ENCODE peak calls at places on chromosome 11, in six cellular contexts. One of them, this sample, is unnamed.
A peak's percentile ranks its signal among the peaks of the same experiment; 100 is the strongest.

GRCh38 chr11:130399196-130399595 is 29.2 kb downstream of the ADAMTS8 start:
- DNase-seq in sigmoid colon: no peak
- DNase-seq in AG10803: no peak
- DNase-seq in fibroblast of lung: no peak
- DNase-seq in epithelial cell of esophagus: no peak
- DNase-seq in astrocyte of the spinal cord: no peak
- DNase-seq in this sample: no peak

GRCh38 chr11:130582176-130582575 is 133.7 kb downstream of the ADAMTS15 start:
- DNase-seq in astrocyte of the spinal cord: no peak
- DNase-seq in AG10803: no peak
- DNase-seq in epithelial cell of esophagus: no peak
- DNase-seq in sigmoid colon: no peak
- DNase-seq in fibroblast of lung: no peak
- DNase-seq in this sample: no peak

GRCh38 chr11:32115406-32115805 is 24.5 kb downstream of the RCN1 start:
- DNase-seq in epithelial cell of esophagus: no peak
- DNase-seq in sigmoid colon: no peak
- DNase-seq in fibroblast of lung: no peak
- DNase-seq in AG10803: no peak
- DNase-seq in astrocyte of the spinal cord: no peak
- DNase-seq in this sample: no peak

GRCh38 chr11:111531687-111532364 is 8.7 kb upstream of the LAYN start:
- DNase-seq in fibroblast of lung: peak; percentile 94
- DNase-seq in sigmoid colon: no peak
- DNase-seq in AG10803: peak; percentile 88
- DNase-seq in epithelial cell of esophagus: peak; percentile 97
- DNase-seq in astrocyte of the spinal cord: peak; percentile 89
- DNase-seq in this sample: peak; percentile 93

GRCh38 chr11:24348908-24349307 is 147.9 kb upstream of the LUZP2 start:
- DNase-seq in AG10803: no peak
- DNase-seq in sigmoid colon: no peak
- DNase-seq in astrocyte of the spinal cord: no peak
- DNase-seq in fibroblast of lung: no peak
- DNase-seq in epithelial cell of esophagus: no peak
- DNase-seq in this sample: no peak

GRCh38 chr11:75262961-75263852 is 22.6 kb downstream of the TPBGL start:
- DNase-seq in fibroblast of lung: no peak
- DNase-seq in sigmoid colon: peak; percentile 65
- DNase-seq in AG10803: no peak
- DNase-seq in epithelial cell of esophagus: no peak
- DNase-seq in astrocyte of the spinal cord: no peak
- DNase-seq in this sample: no peak

GRCh38 chr11:763073-763463 is 14.2 kb downstream of the GATD1 start:
- DNase-seq in AG10803: no peak
- DNase-seq in fibroblast of lung: no peak
- DNase-seq in epithelial cell of esophagus: peak; percentile 80
- DNase-seq in sigmoid colon: no peak
- DNase-seq in astrocyte of the spinal cord: no peak
- DNase-seq in this sample: no peak

GRCh38 chr11:120613264-120614226 is 102.0 kb downstream of the GRIK4 start:
- DNase-seq in AG10803: no peak
- DNase-seq in fibroblast of lung: no peak
- DNase-seq in sigmoid colon: no peak
- DNase-seq in epithelial cell of esophagus: no peak
- DNase-seq in astrocyte of the spinal cord: no peak
- DNase-seq in this sample: no peak

GRCh38 chr11:121932646-121933185 is 183.3 kb downstream of the BLID start:
- DNase-seq in fibroblast of lung: peak; percentile 32
- DNase-seq in AG10803: no peak
- DNase-seq in sigmoid colon: no peak
- DNase-seq in epithelial cell of esophagus: no peak
- DNase-seq in astrocyte of the spinal cord: no peak
- DNase-seq in this sample: no peak

GRCh38 chr11:118287006-118287405 is 17.5 kb upstream of the CD3E start:
- DNase-seq in fibroblast of lung: peak; percentile 32
- DNase-seq in AG10803: peak; percentile 16
- DNase-seq in epithelial cell of esophagus: peak; percentile 62
- DNase-seq in sigmoid colon: no peak
- DNase-seq in astrocyte of the spinal cord: peak; percentile 17
- DNase-seq in this sample: no peak

GRCh38 chr11:103035656-103036434 is 56.1 kb downstream of the DCUN1D5 start:
- DNase-seq in sigmoid colon: no peak
- DNase-seq in AG10803: peak; percentile 83
- DNase-seq in epithelial cell of esophagus: peak; percentile 77
- DNase-seq in fibroblast of lung: peak; percentile 83
- DNase-seq in astrocyte of the spinal cord: peak; percentile 84
- DNase-seq in this sample: peak; percentile 94

GRCh38 chr11:45374130-45374529 is 88.0 kb upstream of the SYT13 start:
- DNase-seq in astrocyte of the spinal cord: no peak
- DNase-seq in epithelial cell of esophagus: no peak
- DNase-seq in fibroblast of lung: no peak
- DNase-seq in AG10803: no peak
- DNase-seq in sigmoid colon: no peak
- DNase-seq in this sample: no peak

GRCh38 chr11:76296731-76297130 is 84.2 kb downstream of the THAP12 start:
- DNase-seq in fibroblast of lung: no peak
- DNase-seq in astrocyte of the spinal cord: no peak
- DNase-seq in sigmoid colon: no peak
- DNase-seq in AG10803: no peak
- DNase-seq in epithelial cell of esophagus: no peak
- DNase-seq in this sample: no peak

GRCh38 chr11:119206512-119207299 is 567 bp downstream of the CBL start:
- DNase-seq in AG10803: no peak
- DNase-seq in astrocyte of the spinal cord: no peak
- DNase-seq in fibroblast of lung: peak; percentile 24
- DNase-seq in epithelial cell of esophagus: peak; percentile 24
- DNase-seq in sigmoid colon: peak; percentile 77
- DNase-seq in this sample: peak; percentile 21

GRCh38 chr11:6249822-6250555 is 9.6 kb upstream of the CCKBR start:
- DNase-seq in epithelial cell of esophagus: peak; percentile 89
- DNase-seq in sigmoid colon: no peak
- DNase-seq in fibroblast of lung: peak; percentile 87
- DNase-seq in AG10803: peak; percentile 80
- DNase-seq in astrocyte of the spinal cord: peak; percentile 77
- DNase-seq in this sample: peak; percentile 68

GRCh38 chr11:102111011-102111786 is 952 bp downstream of the YAP1 start:
- DNase-seq in AG10803: peak; percentile 80
- DNase-seq in sigmoid colon: peak; percentile 89
- DNase-seq in astrocyte of the spinal cord: peak; percentile 88
- DNase-seq in epithelial cell of esophagus: peak; percentile 80
- DNase-seq in fibroblast of lung: peak; percentile 84
- DNase-seq in this sample: peak; percentile 92

GRCh38 chr11:8624698-8625097 is 30.7 kb upstream of the STK33 start:
- DNase-seq in epithelial cell of esophagus: no peak
- DNase-seq in fibroblast of lung: no peak
- DNase-seq in AG10803: no peak
- DNase-seq in astrocyte of the spinal cord: no peak
- DNase-seq in sigmoid colon: no peak
- DNase-seq in this sample: no peak

GRCh38 chr11:2470495-2470894 is 25.7 kb downstream of the KCNQ1 start:
- DNase-seq in AG10803: no peak
- DNase-seq in epithelial cell of esophagus: no peak
- DNase-seq in fibroblast of lung: no peak
- DNase-seq in sigmoid colon: no peak
- DNase-seq in astrocyte of the spinal cord: no peak
- DNase-seq in this sample: no peak

GRCh38 chr11:66864924-66865697 is 8.2 kb downstream of the LRFN4 start:
- DNase-seq in fibroblast of lung: no peak
- DNase-seq in astrocyte of the spinal cord: no peak
- DNase-seq in epithelial cell of esophagus: no peak
- DNase-seq in sigmoid colon: no peak
- DNase-seq in AG10803: no peak
- DNase-seq in this sample: no peak

GRCh38 chr11:61108847-61109585 is 6.7 kb downstream of the CD5 start:
- DNase-seq in AG10803: no peak
- DNase-seq in sigmoid colon: no peak
- DNase-seq in astrocyte of the spinal cord: no peak
- DNase-seq in fibroblast of lung: no peak
- DNase-seq in epithelial cell of esophagus: no peak
- DNase-seq in this sample: no peak

GRCh38 chr11:2538951-2539735 is 94.3 kb downstream of the KCNQ1 start:
- DNase-seq in AG10803: no peak
- DNase-seq in sigmoid colon: peak; percentile 46
- DNase-seq in fibroblast of lung: no peak
- DNase-seq in epithelial cell of esophagus: no peak
- DNase-seq in astrocyte of the spinal cord: no peak
- DNase-seq in this sample: no peak

DNA sequence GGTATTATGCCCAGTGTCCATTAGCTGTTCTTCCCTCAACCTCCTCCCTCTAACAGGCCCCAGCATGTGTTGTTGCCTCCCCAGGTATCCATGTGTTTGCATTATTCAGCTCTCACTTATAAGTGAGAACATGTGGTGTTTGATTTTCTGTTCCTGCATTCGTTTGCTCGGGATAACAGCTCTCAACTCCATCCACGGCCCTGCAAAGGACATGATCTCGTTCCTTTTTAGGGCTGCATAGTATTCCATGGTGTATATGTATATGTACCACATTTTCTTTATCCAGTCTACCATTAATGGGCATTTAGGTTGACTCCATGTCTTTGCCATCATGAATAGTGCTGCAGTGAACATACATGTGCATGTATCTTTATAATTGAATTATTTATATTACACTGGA is 82.8 kb downstream of the PRMT3 start:
- DNase-seq in astrocyte of the spinal cord: no peak
- DNase-seq in fibroblast of lung: no peak
- DNase-seq in epithelial cell of esophagus: no peak
- DNase-seq in sigmoid colon: no peak
- DNase-seq in AG10803: no peak
- DNase-seq in this sample: no peak
- H3K4me3 ChIP-seq in astrocyte of the spinal cord: no peak overlapping the region
- H3K4me3 ChIP-seq in fibroblast of lung: no peak overlapping the region
- H3K4me3 ChIP-seq in epithelial cell of esophagus: no peak overlapping the region
- H3K4me3 ChIP-seq in sigmoid colon: no peak overlapping the region
- H3K4me3 ChIP-seq in AG10803: no peak overlapping the region
- H3K4me3 ChIP-seq in this sample: no peak overlapping the region

DNA sequence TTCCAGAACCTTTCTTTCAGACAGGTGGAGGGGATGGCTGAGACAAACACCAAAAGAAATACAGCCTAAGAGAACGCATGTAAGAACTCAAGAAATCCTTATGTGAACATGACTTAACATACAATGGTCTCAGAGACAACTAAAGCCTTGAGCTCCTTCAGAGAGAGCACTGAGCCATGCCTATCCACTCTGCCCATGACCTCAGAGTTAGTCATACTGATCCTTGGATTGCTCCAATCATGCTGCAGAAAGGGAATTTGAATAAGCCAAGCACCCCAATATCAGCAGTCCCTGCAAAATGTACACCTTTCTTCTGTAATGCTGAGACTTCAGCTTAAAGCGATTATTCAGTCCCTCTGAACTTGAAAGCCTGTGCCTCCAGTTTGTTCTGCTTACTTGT is 43.2 kb upstream of the CHKA start:
- DNase-seq in AG10803: peak; percentile 24
- DNase-seq in sigmoid colon: no peak
- DNase-seq in fibroblast of lung: peak; percentile 39
- DNase-seq in epithelial cell of esophagus: peak; percentile 79
- DNase-seq in astrocyte of the spinal cord: peak; percentile 36
- DNase-seq in this sample: peak; percentile 29
- TF ChIP-seq CTCF in AG10803: no peak
- TF ChIP-seq CTCF in sigmoid colon: no peak
- TF ChIP-seq CTCF in fibroblast of lung: no peak
- TF ChIP-seq CTCF in epithelial cell of esophagus: no peak
- TF ChIP-seq CTCF in astrocyte of the spinal cord: no peak
- TF ChIP-seq CTCF in this sample: no peak

GRCh38 chr11:125992893-125993292 is 47.0 kb downstream of the VSIG10L2 start:
- DNase-seq in epithelial cell of esophagus: no peak
- DNase-seq in AG10803: no peak
- DNase-seq in sigmoid colon: no peak
- DNase-seq in astrocyte of the spinal cord: no peak
- DNase-seq in fibroblast of lung: no peak
- DNase-seq in this sample: no peak

GRCh38 chr11:125994509-125994908 is 48.7 kb downstream of the VSIG10L2 start:
- DNase-seq in epithelial cell of esophagus: no peak
- DNase-seq in fibroblast of lung: no peak
- DNase-seq in sigmoid colon: no peak
- DNase-seq in astrocyte of the spinal cord: no peak
- DNase-seq in AG10803: no peak
- DNase-seq in this sample: no peak

GRCh38 chr11:125999234-125999880 is 53.5 kb downstream of the VSIG10L2 start:
- DNase-seq in fibroblast of lung: no peak
- DNase-seq in astrocyte of the spinal cord: no peak
- DNase-seq in AG10803: peak; percentile 44
- DNase-seq in epithelial cell of esophagus: no peak
- DNase-seq in sigmoid colon: no peak
- DNase-seq in this sample: no peak

GRCh38 chr11:125998267-125998666 is 52.4 kb downstream of the VSIG10L2 start:
- DNase-seq in sigmoid colon: no peak
- DNase-seq in astrocyte of the spinal cord: no peak
- DNase-seq in epithelial cell of esophagus: no peak
- DNase-seq in AG10803: no peak
- DNase-seq in fibroblast of lung: no peak
- DNase-seq in this sample: no peak

DNA sequence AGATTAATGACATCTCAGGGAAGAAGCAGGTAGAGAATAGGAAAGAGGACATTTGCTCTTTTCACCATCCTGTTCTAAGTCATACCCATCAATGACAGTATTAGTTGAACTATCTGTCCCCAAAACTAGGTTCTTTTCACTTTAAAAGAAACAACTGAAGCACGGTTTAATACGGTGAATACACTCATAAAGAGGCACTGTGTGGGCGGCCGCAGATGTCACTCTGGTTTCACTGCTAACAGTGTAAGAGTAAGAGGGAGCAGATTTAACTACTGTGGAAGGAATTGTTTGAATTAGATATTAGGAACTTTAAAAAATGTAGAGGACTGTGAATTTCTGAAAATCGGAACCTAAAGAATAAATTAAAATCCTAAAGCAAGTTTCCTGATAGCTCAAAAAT is 49.5 kb downstream of the VSIG10L2 start:
- DNase-seq in sigmoid colon: no peak
- DNase-seq in AG10803: no peak
- DNase-seq in fibroblast of lung: peak; percentile 37
- DNase-seq in astrocyte of the spinal cord: no peak
- DNase-seq in epithelial cell of esophagus: no peak
- DNase-seq in this sample: no peak
- H3K4me3 ChIP-seq in sigmoid colon: no peak overlapping the region
- H3K4me3 ChIP-seq in AG10803: no peak overlapping the region
- H3K4me3 ChIP-seq in fibroblast of lung: no peak overlapping the region
- H3K4me3 ChIP-seq in astrocyte of the spinal cord: no peak overlapping the region
- H3K4me3 ChIP-seq in epithelial cell of esophagus: no peak overlapping the region
- H3K4me3 ChIP-seq in this sample: no peak overlapping the region

DNA sequence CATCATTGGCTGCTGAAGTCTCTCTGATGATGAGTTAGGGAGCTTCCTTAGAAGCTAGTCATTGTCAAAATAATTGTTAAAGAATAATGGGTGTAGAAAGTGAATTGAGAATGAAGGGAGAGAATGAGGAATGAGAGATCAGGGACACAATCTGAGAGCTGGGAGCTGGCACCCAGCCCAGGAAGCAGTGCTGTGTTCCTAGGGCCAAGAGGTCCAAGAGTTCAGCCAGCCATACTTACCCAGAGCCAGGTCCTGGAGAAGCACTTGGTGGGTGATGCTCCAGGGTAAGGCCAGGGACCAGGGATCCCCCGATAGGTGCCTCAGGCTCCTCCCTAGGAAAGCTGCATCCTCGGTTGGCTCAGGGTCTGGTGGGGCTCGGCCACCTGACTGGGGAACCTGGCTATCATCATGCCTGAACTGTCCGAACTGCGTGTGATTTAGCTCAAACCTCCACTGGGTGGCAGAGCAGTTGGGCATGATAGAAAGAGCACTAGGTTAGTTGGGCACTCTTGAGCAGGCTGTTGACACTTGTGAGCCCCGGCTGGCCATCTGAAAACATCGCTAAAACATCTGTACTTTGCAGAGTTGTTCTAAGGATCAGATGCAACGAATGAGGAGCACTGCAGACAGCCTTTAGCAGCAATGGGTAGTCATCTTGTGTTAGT is 123.9 kb upstream of the NCAM1 start:
- DNase-seq in sigmoid colon: no peak
- DNase-seq in epithelial cell of esophagus: no peak
- DNase-seq in fibroblast of lung: no peak
- DNase-seq in AG10803: no peak
- DNase-seq in astrocyte of the spinal cord: no peak
- DNase-seq in this sample: peak; percentile 2
- TF ChIP-seq CTCF in sigmoid colon: no peak
- TF ChIP-seq CTCF in epithelial cell of esophagus: no peak
- TF ChIP-seq CTCF in fibroblast of lung: no peak
- TF ChIP-seq CTCF in AG10803: no peak
- TF ChIP-seq CTCF in astrocyte of the spinal cord: peak; percentile 4
- TF ChIP-seq CTCF in this sample: no peak